ENCODE peak calls at places on chromosomes 16 and 17, in nine cellular contexts. V is BE2C, Q is epithelial cell of esophagus, N is GM23248, D is thoracic aorta, Y is skeletal muscle cell, R is A549, M is sigmoid colon, F is cardiac fibroblast. H is an unnamed sample.

GRCh38 chr16:81492307-81492706 is 47.7 kb downstream of the CMIP start:
- DNase-seq in D (no peak), F (no peak), N (peak), Q (no peak), Y (no peak), R (no peak), V (no peak), M (no peak), H (no peak)

GRCh38 chr16:72013389-72013788 is 4.8 kb downstream of the DHODH start:
- DNase-seq in Y (peak), R (no peak), D (no peak), V (peak), Q (peak), F (peak), M (no peak), N (peak), H (no peak)

GRCh38 chr16:8619671-8620370 is 1.7 kb upstream of the METTL22 start:
- DNase-seq in Q (no peak), D (no peak), R (no peak), F (peak), Y (no peak), N (no peak), V (no peak), M (no peak), H (no peak)

GRCh38 chr17:42337442-42337841 is 49.1 kb downstream of the STAT5A start:
- DNase-seq in M (no peak), N (peak), V (no peak), R (no peak), Y (no peak), D (no peak), F (peak), Q (no peak), H (no peak)

GRCh38 chr16:30660424-30661251 is 2.4 kb downstream of the FBRS start:
- DNase-seq in M (no peak), Q (peak), N (peak), R (no peak), V (no peak), D (no peak), F (peak), Y (no peak), H (no peak)

GRCh38 chr16:817001-817906 is 16.7 kb upstream of the GNG13 start:
- DNase-seq in Q (no peak), Y (no peak), F (no peak), R (no peak), M (no peak), N (peak), V (no peak), D (no peak), H (no peak)

GRCh38 chr16:86049641-86050040 is 150.7 kb downstream of the IRF8 start:
- DNase-seq in M (no peak), F (no peak), R (no peak), Q (no peak), V (no peak), Y (no peak), N (no peak), D (no peak), H (no peak)

GRCh38 chr16:30731411-30731810 is 16.8 kb upstream of the PHKG2 start:
- DNase-seq in M (no peak), Y (no peak), R (no peak), F (no peak), Q (peak), V (no peak), N (no peak), D (no peak), H (no peak)

GRCh38 chr17:80855968-80856862 is 135.4 kb upstream of the CHMP6 start:
- DNase-seq in Y (peak), N (peak), D (peak), V (peak), Q (peak), M (peak), F (peak), R (peak), H (peak)

GRCh38 chr16:68771922-68772681 is 35.0 kb downstream of the CDH1 start:
- DNase-seq in D (no peak), R (no peak), Q (no peak), Y (no peak), N (no peak), V (peak), M (no peak), F (no peak), H (no peak)

GRCh38 chr17:34254651-34255380 is at the start of gene CCL2:
- DNase-seq in D (peak), R (peak), M (peak), F (peak), N (peak), V (peak), Q (peak), Y (peak), H (no peak)

GRCh38 chr17:49698005-49698404 is 9.8 kb downstream of the SLC35B1 start:
- DNase-seq in N (no peak), Y (no peak), F (no peak), M (no peak), V (no peak), Q (no peak), R (no peak), D (no peak), H (no peak)

DNA sequence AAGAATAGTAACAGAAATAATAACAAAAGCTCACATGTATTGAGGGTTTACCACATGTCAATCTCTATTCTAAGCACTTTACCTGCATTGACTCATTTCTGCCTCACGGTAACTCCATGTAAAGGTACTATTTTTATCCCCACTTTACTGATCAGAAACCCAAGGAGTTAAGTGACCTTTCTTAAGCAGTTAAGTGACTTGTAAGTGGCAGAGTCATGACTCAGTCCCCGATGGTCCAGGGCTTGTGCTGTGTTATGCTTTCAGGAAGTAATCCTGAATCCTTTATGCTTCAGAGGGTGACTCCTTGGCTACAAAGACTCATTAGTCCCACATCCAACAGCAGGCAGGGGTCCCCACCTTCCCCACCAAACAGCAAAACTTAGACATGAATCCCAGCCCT is 66.5 kb downstream of the MRM1 start:
- DNase-seq in M (no peak), Y (no peak), R (no peak), Q (peak), D (no peak), F (peak), V (no peak), N (no peak), H (peak)
- H3K4me3 ChIP-seq in M (no peak), Y (no peak), R (no peak), Q (no peak), D (no peak), F (no peak), V (no peak), N (no peak), H (no peak)

DNA sequence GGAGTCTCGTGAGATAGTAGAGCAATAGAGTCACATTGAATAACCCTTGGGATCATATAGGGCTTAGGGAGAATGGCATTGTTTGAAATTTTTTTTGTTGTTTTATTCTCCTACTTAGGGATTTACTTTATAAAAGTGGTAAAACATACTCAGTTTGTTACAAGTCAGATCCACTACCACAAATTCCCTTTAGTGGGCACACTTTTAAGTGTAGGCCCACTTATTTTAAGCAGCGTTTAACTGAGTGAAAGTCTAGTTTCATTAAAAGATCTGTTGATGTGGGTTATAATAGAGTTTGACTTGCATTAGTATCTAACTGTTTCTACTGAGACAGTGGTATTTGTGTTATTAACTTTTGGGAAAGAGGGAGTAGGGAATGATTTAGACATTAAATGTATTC is 49.3 kb downstream of the USP10 start:
- DNase-seq in Y (no peak), Q (no peak), R (no peak), D (no peak), F (no peak), N (no peak), V (no peak), M (no peak), H (no peak)
- H3K4me3 ChIP-seq in Y (no peak), Q (no peak), R (no peak), D (no peak), F (no peak), N (no peak), V (no peak), M (no peak), H (no peak)

GRCh38 chr16:56885446-56886162 is 20.6 kb downstream of the SLC12A3 start:
- DNase-seq in M (no peak), R (no peak), F (no peak), V (no peak), D (no peak), Y (no peak), N (no peak), Q (no peak), H (no peak)
- H3K4me3 ChIP-seq in M (no peak), R (no peak), F (no peak), V (no peak), D (no peak), Y (no peak), N (no peak), Q (no peak), H (no peak)

GRCh38 chr17:180380-181212 is 854 bp downstream of the DOC2B start:
- DNase-seq in R (no peak), Q (no peak), N (peak), D (no peak), M (no peak), V (no peak), Y (no peak), F (no peak), H (no peak)
- H3K4me3 ChIP-seq in R (peak), Q (no peak), N (peak), D (peak), M (no peak), V (no peak), Y (no peak), F (no peak), H (no peak)

GRCh38 chr17:60076811-60077210 is 1.9 kb downstream of the HEATR6 start:
- DNase-seq in M (no peak), F (no peak), D (no peak), Y (no peak), Q (no peak), V (no peak), R (no peak), N (no peak), H (no peak)

GRCh38 chr17:60080545-60080944 is 1.8 kb upstream of the HEATR6 start:
- DNase-seq in Q (peak), F (no peak), D (no peak), N (no peak), M (no peak), Y (no peak), R (no peak), V (no peak), H (peak)

GRCh38 chr17:60077672-60078519 is 825 bp downstream of the HEATR6 start:
- DNase-seq in N (peak), R (no peak), M (no peak), Q (peak), Y (no peak), F (peak), D (no peak), V (no peak), H (no peak)

GRCh38 chr17:60077226-60077625 is 1.5 kb downstream of the HEATR6 start:
- DNase-seq in N (no peak), R (no peak), V (no peak), Y (no peak), Q (no peak), D (no peak), M (no peak), F (no peak), H (no peak)

GRCh38 chr17:60079401-60079861 is 710 bp upstream of the HEATR6 start:
- DNase-seq in R (peak), V (no peak), Y (no peak), N (peak), D (no peak), F (peak), Q (no peak), M (no peak), H (peak)
- H3K4me3 ChIP-seq in R (peak), V (peak), Y (peak), N (peak), D (peak), F (peak), Q (peak), M (peak), H (peak)

GRCh38 chr17:4436846-4437245 is 3.1 kb downstream of the SPNS3 start:
- DNase-seq in N (no peak), D (no peak), Y (no peak), V (no peak), F (no peak), Q (no peak), M (no peak), R (no peak), H (no peak)
- H3K4me3 ChIP-seq in N (no peak), D (no peak), Y (no peak), V (no peak), F (no peak), Q (no peak), M (no peak), R (no peak), H (no peak)

GRCh38 chr17:48615212-48615962 is at the start of gene HOXB8:
- DNase-seq in M (no peak), F (no peak), V (no peak), N (no peak), D (no peak), Q (no peak), Y (no peak), R (no peak), H (peak)
- H3K4me3 ChIP-seq in M (no peak), F (no peak), V (no peak), N (no peak), D (peak), Q (no peak), Y (peak), R (peak), H (peak)

DNA sequence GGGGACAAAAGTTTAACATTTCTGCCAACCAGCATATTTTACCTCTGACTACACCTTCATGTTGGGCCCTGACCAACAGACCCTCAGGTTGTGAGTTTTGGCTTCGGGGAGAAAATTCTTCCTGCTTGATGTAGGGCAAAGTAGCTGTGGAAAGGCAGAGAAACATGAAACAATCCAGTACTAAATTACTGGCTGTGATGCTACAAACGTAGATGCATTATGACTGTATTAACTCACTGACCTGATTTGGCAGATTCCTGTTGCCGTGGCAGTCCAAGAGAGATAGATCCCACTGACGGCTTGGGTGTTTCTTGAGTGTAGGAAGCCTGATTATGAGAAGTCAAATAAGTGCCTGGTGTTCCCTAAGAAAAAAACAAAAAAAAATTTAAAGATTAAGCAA is 80.7 kb downstream of the TTC19 start:
- DNase-seq in R (no peak), Q (no peak), F (no peak), V (no peak), Y (no peak), M (no peak), D (no peak), N (no peak), H (no peak)
- H3K4me3 ChIP-seq in R (no peak), Q (no peak), F (no peak), V (no peak), Y (no peak), M (no peak), D (no peak), N (no peak), H (no peak)

DNA sequence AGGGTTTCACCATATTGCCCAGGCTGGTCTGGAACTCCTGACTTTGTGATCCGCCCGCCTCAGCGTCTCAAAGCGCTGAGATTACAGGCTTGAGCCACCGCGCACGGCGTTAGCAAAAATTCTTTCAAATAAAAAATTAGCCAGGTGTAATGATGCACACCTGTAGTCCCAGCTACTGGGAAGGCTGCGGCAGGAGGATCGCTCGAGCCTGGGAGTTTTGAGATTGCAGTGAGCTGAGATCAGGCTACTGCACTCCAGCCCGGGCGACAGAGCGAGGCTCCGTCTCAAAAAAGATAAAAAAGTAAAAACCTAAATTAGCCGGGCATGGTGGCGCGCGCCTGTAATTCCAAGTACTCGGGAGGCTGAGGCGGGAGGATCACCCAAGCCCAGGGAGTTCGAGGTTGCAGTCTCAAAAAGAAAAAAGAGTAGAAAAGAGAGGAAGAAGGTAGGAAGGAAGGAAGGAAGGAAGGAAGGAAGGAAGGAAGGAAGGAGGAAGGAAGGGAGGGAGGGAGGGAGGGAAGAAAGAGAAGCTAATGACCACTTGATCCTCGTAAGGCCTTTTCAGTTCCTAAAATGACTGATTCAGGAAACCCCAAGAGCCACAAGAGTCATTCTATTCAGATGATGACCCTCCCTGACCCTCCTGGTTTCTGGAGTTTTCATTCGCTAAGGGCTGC is 59.2 kb downstream of the SRL start:
- DNase-seq in Y (no peak), N (no peak), M (no peak), D (no peak), F (no peak), R (no peak), Q (no peak), V (no peak), H (no peak)
- H3K4me3 ChIP-seq in Y (peak), N (peak), M (peak), D (peak), F (peak), R (peak), Q (peak), V (no peak), H (peak)

H was measured in PC-3.